ENCODE peak calls at places on chromosomes 7 and 10, in seven cellular contexts. A is T-cell, P is germinal center, E is NCI-H1105, O is activated T-helper 1 cell treated with Interleukin-2 at 50 U/mL for 16 hours, C is HTR-8/SVneo, G is endodermal cell. U is an unnamed sample.

GRCh38 chr10:112990271-112990670 is 40.2 kb downstream of the TCF7L2 start:
- DNase-seq in A (no peak), P (no peak), E (no peak), O (no peak), C (no peak), G (no peak), U (no peak)

GRCh38 chr10:54594289-54594688 is 206.7 kb downstream of the PCDH15 start:
- DNase-seq in A (no peak), P (no peak), E (no peak), O (no peak), C (no peak), G (no peak), U (no peak)

GRCh38 chr10:114151486-114151885 is 22.5 kb downstream of the CCDC186 start:
- DNase-seq in A (no peak), P (no peak), E (no peak), O (no peak), C (no peak), G (no peak), U (no peak)

GRCh38 chr7:134101716-134102115 is 25.4 kb upstream of the LRGUK start:
- DNase-seq in A (no peak), P (no peak), E (no peak), O (no peak), C (no peak), G (no peak), U (no peak)

GRCh38 chr10:100672199-100672598 is 73.2 kb upstream of the PAX2 start:
- DNase-seq in A (no peak), P (no peak), E (no peak), O (no peak), C (no peak), G (no peak), U (no peak)

GRCh38 chr7:1864126-1864940 is 194.3 kb downstream of the ELFN1 start:
- DNase-seq in A (no peak), P (no peak), E (no peak), O (no peak), C (no peak), G (peak), U (no peak)

GRCh38 chr10:126804396-126804795 is 100.8 kb upstream of the DOCK1 start:
- DNase-seq in A (no peak), P (no peak), E (no peak), O (no peak), C (no peak), G (no peak), U (no peak)

GRCh38 chr7:26550492-26550891 is 258.8 kb downstream of the SNX10 start:
- DNase-seq in A (no peak), P (no peak), E (no peak), O (no peak), C (no peak), G (peak), U (no peak)

GRCh38 chr10:74262856-74263255 is 111.8 kb downstream of the ADK start:
- DNase-seq in A (no peak), P (no peak), E (no peak), O (no peak), C (no peak), G (no peak), U (no peak)

GRCh38 chr10:14282271-14282670 is 48.5 kb downstream of the FRMD4A start:
- DNase-seq in A (no peak), P (no peak), E (no peak), O (no peak), C (peak), G (no peak), U (no peak)

GRCh38 chr10:112949875-112950507 is at the start of gene TCF7L2:
- DNase-seq in A (peak), P (peak), E (peak), O (peak), C (peak), G (peak), U (peak)

GRCh38 chr10:119737827-119738226 is 12.0 kb downstream of the INPP5F start:
- DNase-seq in A (no peak), P (no peak), E (no peak), O (no peak), C (peak), G (peak), U (no peak)

GRCh38 chr7:22849158-22849557 is 26.5 kb upstream of the TOMM7 start:
- DNase-seq in A (no peak), P (no peak), E (peak), O (no peak), C (no peak), G (peak), U (no peak)

GRCh38 chr7:32462966-32463365 is 27.2 kb downstream of the LSM5 start:
- DNase-seq in A (no peak), P (no peak), E (no peak), O (no peak), C (no peak), G (no peak), U (no peak)